ENCODE peak calls at places on chromosomes 13 and 19, in four cellular contexts. D is HepG2, P is GM12878, Z is H1. G is an unnamed sample.

GRCh38 chr13:35714096-35714495 is 237.6 kb upstream of the MAB21L1 start:
- DNase-seq in P (no peak), D (no peak), Z (no peak), G (no peak)

GRCh38 chr13:30364876-30365275 is 57.4 kb upstream of the UBE2L5 start:
- DNase-seq in D (no peak), P (no peak), Z (no peak), G (no peak)

GRCh38 chr13:76993021-76993420 is 1.1 kb downstream of the CLN5 start:
- DNase-seq in D (no peak), P (no peak), Z (no peak), G (no peak)

GRCh38 chr19:13051581-13052165 is 51.0 kb downstream of the LYL1 start:
- DNase-seq in Z (peak; percentile 85), P (no peak), D (peak; percentile 54), G (peak; percentile 84)

GRCh38 chr19:22601906-22602630 is 32.1 kb upstream of the ZNF492 start:
- DNase-seq in P (no peak), Z (no peak), D (no peak), G (no peak)

GRCh38 chr19:49165865-49166301 is 8.3 kb downstream of the TRPM4 start:
- DNase-seq in P (no peak), D (no peak), Z (peak; percentile 80), G (peak; percentile 18)

GRCh38 chr13:99228737-99229691 is 28.4 kb downstream of the UBAC2 start:
- DNase-seq in D (peak; percentile 23), Z (no peak), P (peak; percentile 91), G (peak; percentile 17)

GRCh38 chr13:44231786-44232516 is 141.7 kb upstream of the SERP2 start:
- DNase-seq in P (no peak), Z (peak; percentile 62), D (peak; percentile 46), G (no peak)

GRCh38 chr19:51493776-51494175 is 7.8 kb downstream of the SIGLEC12 start:
- DNase-seq in D (no peak), P (no peak), Z (no peak), G (no peak)

GRCh38 chr13:42539670-42540069 is 34.3 kb upstream of the TNFSF11 start:
- DNase-seq in P (no peak), Z (no peak), D (no peak), G (no peak)
- TF ChIP-seq CBX5 in P (no peak), Z (no peak), D (no peak), G (no peak)

DNA sequence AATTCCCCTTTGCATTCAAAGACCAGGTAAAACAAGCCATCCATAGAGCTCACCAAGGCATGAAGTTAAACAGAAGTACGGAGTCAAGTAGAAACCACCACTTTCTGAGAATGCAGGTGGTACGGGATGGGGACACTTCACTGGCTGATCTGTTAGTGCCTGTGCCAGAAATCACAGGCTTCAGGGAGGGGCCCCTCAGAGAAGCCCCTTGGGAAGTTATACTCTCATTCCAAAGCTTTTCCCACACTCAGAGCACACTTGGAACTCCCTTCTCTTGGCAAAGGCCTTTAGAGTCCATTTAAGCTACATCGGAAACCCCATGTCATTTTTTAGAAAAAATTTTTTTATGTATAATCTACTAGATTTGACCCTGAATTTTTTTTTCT is 80.7 kb upstream of the WASF3 start:
- DNase-seq in D (no peak), P (no peak), Z (no peak), G (no peak)
- TF ChIP-seq CBX5 in D (no peak), P (no peak), Z (no peak), G (no peak)

GRCh38 chr13:24097064-24097463 is 63.5 kb upstream of the SPATA13 start:
- DNase-seq in Z (no peak), D (peak; percentile 71), P (peak; percentile 16), G (no peak)

GRCh38 chr13:24087611-24088235 is 72.8 kb upstream of the SPATA13 start:
- DNase-seq in Z (no peak), D (peak; percentile 43), P (no peak), G (peak; percentile 1)

GRCh38 chr13:24086642-24087041 is 73.9 kb upstream of the SPATA13 start:
- DNase-seq in Z (no peak), D (no peak), P (no peak), G (no peak)

GRCh38 chr13:24096659-24097058 is 63.9 kb upstream of the SPATA13 start:
- DNase-seq in D (no peak), Z (no peak), P (no peak), G (no peak)

DNA sequence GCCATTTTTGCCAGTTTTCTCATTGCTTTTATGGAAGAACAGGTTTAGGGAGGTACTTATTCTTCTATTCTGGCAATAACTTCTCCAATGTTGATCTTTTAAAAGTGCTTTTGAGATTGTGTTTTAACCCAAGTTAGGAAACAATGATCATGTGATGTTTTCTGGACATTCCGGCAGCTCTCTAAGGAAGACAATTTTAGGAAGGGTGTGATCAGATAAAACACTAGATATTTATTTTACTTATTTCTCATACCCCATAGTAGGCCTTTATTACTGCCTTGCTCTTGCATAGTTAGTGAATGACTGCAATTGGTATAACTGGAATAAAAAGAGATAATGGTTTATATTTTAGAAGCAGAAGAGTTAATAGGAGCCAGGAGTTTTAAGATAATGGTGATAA is 68.4 kb upstream of the SPATA13 start:
- DNase-seq in P (no peak), Z (no peak), D (no peak), G (no peak)
- TF ChIP-seq CBX5 in P (no peak), Z (no peak), D (no peak), G (no peak)

DNA sequence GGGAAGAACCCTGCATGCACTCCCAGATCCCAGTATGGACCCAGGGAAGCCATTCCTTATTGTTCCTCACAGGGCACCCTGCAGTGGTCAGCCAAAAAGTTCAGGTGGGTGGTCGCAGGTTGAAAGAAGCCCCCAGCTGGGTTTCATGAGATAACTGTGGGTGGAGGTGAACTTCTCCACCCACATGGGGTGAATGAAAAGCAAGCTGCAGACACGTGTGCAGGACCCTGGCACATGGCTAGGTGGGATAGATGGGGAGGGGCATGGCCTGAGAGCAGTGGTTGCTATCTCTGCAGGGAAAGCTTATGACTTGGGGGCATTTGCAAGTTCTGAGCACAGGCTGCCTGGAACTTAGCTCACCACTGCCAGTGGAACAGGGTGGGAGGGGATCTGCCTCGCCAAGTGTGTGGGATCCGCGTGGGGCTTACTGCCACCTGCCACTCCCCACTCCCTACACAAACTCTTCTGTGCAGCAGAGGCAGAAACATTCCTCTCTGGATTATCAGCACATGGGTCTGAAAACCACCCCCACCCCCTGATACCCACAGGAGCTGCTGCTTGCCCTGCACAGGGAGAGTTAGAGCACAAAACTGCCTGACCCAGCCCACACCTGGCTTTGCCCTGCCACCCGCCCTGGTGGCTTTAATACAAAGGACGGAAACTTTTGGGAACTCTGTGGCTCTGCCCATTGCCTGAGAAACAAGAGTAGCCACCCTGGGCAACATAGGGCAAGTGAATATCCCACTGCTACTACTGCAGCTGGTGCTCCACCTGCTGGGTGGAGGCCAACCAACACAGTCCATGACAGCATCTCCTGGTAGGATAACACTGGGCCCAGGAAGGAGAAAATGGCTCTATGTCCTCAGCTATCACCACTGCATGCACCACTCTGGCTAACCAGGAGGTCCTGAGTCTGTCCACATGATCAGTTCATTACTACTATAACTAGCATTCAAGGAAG is 24.4 kb downstream of the PLA2G4C start:
- DNase-seq in P (no peak), Z (peak; percentile 67), D (no peak), G (no peak)
- TF ChIP-seq CBX5 in P (no peak), Z (no peak), D (no peak), G (no peak)

G was measured in K562.